ENCODE peak calls at places on chromosomes 2 and 18, in ten cellular contexts. E is dorsolateral prefrontal cortex; I is MM.1S; B is adrenal gland; Y is mesendoderm; Q is CD4-positive, alpha-beta T cell; V is tibial artery; T is uterus; D is upper lobe of right lung; W is fibroblast of lung. L is an unnamed sample.

GRCh38 chr2:233061591-233062446 is 1.7 kb downstream of the INPP5D start:
- DNase-seq in E (no peak), Y (peak; percentile 62), Q (no peak), I (peak; percentile 51), B (no peak), W (peak; percentile 61), V (peak; percentile 59), D (peak; percentile 70), T (no peak), L (no peak)

GRCh38 chr18:5842653-5843052 is 52.7 kb downstream of the TMEM200C start:
- DNase-seq in I (no peak), D (no peak), T (no peak), V (no peak), B (no peak), E (no peak), Q (no peak), Y (peak; percentile 27), W (no peak), L (no peak)

GRCh38 chr2:236568068-236568921 is 1.3 kb upstream of the ACKR3 start:
- DNase-seq in I (peak; percentile 38), D (peak; percentile 73), B (peak; percentile 28), E (no peak), Q (peak; percentile 48), T (peak; percentile 49), W (peak; percentile 25), V (peak; percentile 48), Y (peak; percentile 54), L (peak; percentile 63)

GRCh38 chr18:12593861-12594260 is 64.0 kb downstream of the SPIRE1 start:
- DNase-seq in W (peak; percentile 47), Q (no peak), D (no peak), Y (no peak), E (no peak), B (no peak), I (no peak), V (no peak), T (no peak), L (peak; percentile 60)

GRCh38 chr18:49616618-49617328 is 54.9 kb downstream of the LIPG start:
- DNase-seq in T (no peak), D (no peak), I (no peak), B (no peak), V (no peak), E (no peak), W (no peak), Q (no peak), Y (no peak), L (no peak)

GRCh38 chr2:144950874-144951560 is 431.1 kb upstream of the ZEB2 start:
- DNase-seq in V (no peak), Y (peak; percentile 70), T (no peak), Q (no peak), B (no peak), D (no peak), W (peak; percentile 90), E (no peak), I (no peak), L (peak; percentile 97)

GRCh38 chr2:53987336-53987921 is 16.6 kb upstream of the PSME4 start:
- DNase-seq in B (no peak), E (no peak), T (no peak), Q (no peak), I (peak; percentile 62), W (peak; percentile 75), V (no peak), D (no peak), Y (no peak), L (peak; percentile 48)

GRCh38 chr2:235162544-235163197 is 210.9 kb downstream of the SH3BP4 start:
- DNase-seq in I (no peak), W (peak; percentile 4), T (no peak), Q (no peak), D (no peak), B (no peak), Y (no peak), V (no peak), E (no peak), L (peak; percentile 37)

GRCh38 chr18:9032519-9032918 is 70.0 kb upstream of the NDUFV2 start:
- DNase-seq in B (no peak), Y (no peak), V (no peak), D (no peak), Q (no peak), E (no peak), T (no peak), I (no peak), W (no peak), L (no peak)

GRCh38 chr18:9042766-9043481 is 59.6 kb upstream of the NDUFV2 start:
- DNase-seq in D (no peak), I (no peak), V (no peak), B (no peak), E (no peak), Y (no peak), W (no peak), Q (no peak), T (no peak), L (no peak)

GRCh38 chr18:9043581-9043980 is 58.9 kb upstream of the NDUFV2 start:
- DNase-seq in W (no peak), D (no peak), V (no peak), Q (no peak), E (no peak), Y (no peak), I (no peak), T (no peak), B (no peak), L (no peak)

GRCh38 chr18:9039441-9039950 is 63.0 kb upstream of the NDUFV2 start:
- DNase-seq in V (no peak), T (no peak), E (no peak), B (no peak), D (no peak), Y (no peak), Q (no peak), I (no peak), W (no peak), L (no peak)

DNA sequence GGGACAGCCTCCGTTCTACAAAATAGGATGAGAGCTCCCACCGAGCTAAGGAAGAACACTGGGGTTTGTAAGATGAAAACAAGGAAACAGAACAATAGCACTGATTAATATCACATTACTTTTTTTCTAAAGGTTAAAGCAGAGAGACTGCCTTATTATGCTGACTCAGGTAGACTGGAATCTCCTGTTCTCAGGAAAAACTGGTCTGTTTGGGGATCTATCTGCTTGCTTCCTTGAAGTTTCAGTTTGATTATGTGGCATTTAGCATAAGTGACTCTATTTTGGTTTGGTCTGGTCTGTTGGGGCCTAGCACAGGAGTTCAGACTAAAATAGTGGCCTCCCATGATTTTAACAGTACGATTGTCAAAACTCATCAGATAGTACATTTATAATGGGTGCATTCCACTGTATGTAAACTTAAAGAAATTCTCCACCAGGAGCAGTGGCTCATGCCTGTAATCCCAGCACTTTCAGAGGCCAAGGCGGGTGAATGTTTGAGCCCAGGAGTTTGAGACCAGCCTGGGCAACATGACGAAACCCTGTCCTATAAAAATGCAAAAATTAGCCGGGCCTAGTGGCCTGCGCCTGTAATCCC is 64.1 kb upstream of the NDUFV2 start:
- DNase-seq in I (no peak), W (no peak), Q (no peak), Y (peak; percentile 41), E (no peak), T (no peak), V (no peak), D (no peak), B (no peak), L (peak; percentile 32)
- H3K27ac ChIP-seq in I (no peak overlapping the region), W (no peak overlapping the region), Q (no peak overlapping the region), Y (no peak overlapping the region), E (no peak overlapping the region), T (no peak overlapping the region), V (no peak overlapping the region), D (no peak overlapping the region), B (no peak overlapping the region), L (peak overlapping the region; percentile 53)

DNA sequence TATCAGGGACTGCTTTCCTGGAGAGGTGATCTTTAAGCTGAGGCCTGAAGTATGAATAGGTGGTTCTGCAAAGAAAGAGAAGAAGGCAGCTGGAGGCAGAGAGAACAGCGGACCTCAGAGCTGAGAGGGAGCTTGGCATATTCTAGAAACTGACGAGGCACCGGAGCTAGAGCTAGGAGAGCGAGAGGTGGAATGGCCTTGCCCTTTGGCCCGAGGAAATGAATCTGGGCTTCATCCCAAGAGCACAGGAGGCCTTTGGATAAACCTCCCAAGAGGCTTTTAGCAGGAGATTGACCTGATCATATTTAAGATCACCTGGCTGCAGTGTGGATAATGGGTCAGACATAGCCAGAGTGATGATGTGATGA is 7.9 kb downstream of the DYSF start:
- DNase-seq in I (no peak), W (no peak), Q (no peak), T (no peak), E (no peak), Y (no peak), B (no peak), V (no peak), D (no peak), L (no peak)
- H3K27ac ChIP-seq in I (no peak overlapping the region), W (no peak overlapping the region), Q (no peak overlapping the region), T (no peak overlapping the region), E (no peak overlapping the region), Y (no peak overlapping the region), B (no peak overlapping the region), V (no peak overlapping the region), D (no peak overlapping the region), L (no peak overlapping the region)

GRCh38 chr2:127651987-127652550 is 6.1 kb downstream of the GPR17 start:
- DNase-seq in E (peak; percentile 83), B (no peak), V (no peak), Y (no peak), I (no peak), D (no peak), W (no peak), T (peak; percentile 58), Q (no peak), L (no peak)

GRCh38 chr2:127654084-127654837 is 8.3 kb downstream of the GPR17 start:
- DNase-seq in Q (no peak), I (no peak), E (no peak), T (no peak), W (no peak), Y (no peak), B (no peak), V (no peak), D (no peak), L (no peak)

GRCh38 chr2:127652786-127653357 is 6.9 kb downstream of the GPR17 start:
- DNase-seq in E (no peak), W (no peak), Q (no peak), V (no peak), B (no peak), Y (no peak), T (no peak), I (no peak), D (no peak), L (no peak)

GRCh38 chr2:127654838-127655175 is 8.9 kb downstream of the GPR17 start:
- DNase-seq in T (no peak), W (no peak), Q (no peak), B (no peak), V (no peak), Y (no peak), D (no peak), E (no peak), I (no peak), L (no peak)

DNA sequence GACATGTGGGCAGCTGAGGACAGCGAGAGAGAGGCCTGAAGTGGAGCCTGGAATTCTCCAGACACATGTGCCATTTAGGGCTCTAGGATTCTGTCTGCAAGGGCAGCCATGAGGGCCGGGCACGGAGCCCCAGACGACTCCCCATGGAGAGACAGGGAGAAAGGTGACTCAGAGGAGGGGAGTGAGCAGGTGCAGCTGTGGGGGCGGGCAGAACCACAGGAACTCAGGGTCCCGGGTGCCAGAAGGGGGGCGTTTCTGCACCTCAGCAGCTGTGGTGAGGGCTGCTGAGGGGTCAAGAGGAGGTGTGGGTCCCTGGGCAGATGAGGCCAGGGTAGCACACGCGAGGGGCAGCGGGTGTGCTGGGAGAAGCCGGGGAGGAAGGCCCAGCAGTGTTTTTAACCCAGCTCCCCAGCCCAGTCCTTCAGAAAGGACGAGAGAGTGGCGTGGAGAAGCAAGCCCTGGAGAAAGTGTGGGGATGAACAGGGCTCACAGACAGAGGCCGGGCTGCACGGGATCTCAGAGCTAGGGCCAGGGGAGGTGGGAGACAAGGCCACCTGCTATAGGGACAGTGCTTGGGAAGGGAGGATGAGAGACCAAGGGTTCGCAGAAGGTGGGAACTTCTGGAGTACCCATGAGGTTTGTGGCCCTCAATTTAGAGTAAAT is 7.6 kb downstream of the GPR17 start:
- DNase-seq in Y (no peak), V (no peak), W (no peak), D (no peak), Q (no peak), I (no peak), T (no peak), B (no peak), E (no peak), L (no peak)
- H3K27ac ChIP-seq in Y (no peak overlapping the region), V (peak overlapping the region; percentile 63), W (no peak overlapping the region), D (peak overlapping the region; percentile 4), Q (no peak overlapping the region), I (no peak overlapping the region), T (peak overlapping the region; percentile 45), B (no peak overlapping the region), E (no peak overlapping the region), L (no peak overlapping the region)

GRCh38 chr2:195447353-195447975 is 209.6 kb upstream of the SLC39A10 start:
- DNase-seq in W (no peak), E (no peak), V (no peak), T (no peak), B (no peak), Y (no peak), I (no peak), D (no peak), Q (no peak), L (peak; percentile 12)
- H3K27ac ChIP-seq in W (no peak overlapping the region), E (no peak overlapping the region), V (no peak overlapping the region), T (no peak overlapping the region), B (no peak overlapping the region), Y (no peak overlapping the region), I (no peak overlapping the region), D (no peak overlapping the region), Q (no peak overlapping the region), L (no peak overlapping the region)

L was measured in GM23248.